ENCODE peak calls at places on chromosomes 5 and 9, in six cellular contexts. N is CD8-positive, alpha-beta memory T cell; J is GM23248; C is HCT116; M is K562; H is tibial nerve. V is an unnamed sample.

GRCh38 chr9:93252781-93253530 is 69.0 kb downstream of the WNK2 start:
- DNase-seq in J (no peak), H (no peak), N (no peak), M (no peak), C (no peak), V (no peak)

GRCh38 chr5:170238456-170238855 is 5.7 kb downstream of the C5orf58 start:
- DNase-seq in J (no peak), M (no peak), H (no peak), C (no peak), N (no peak), V (no peak)

GRCh38 chr9:135372036-135372435 is 107.5 kb upstream of the PPP1R26 start:
- DNase-seq in J (no peak), N (no peak), H (no peak), C (no peak), M (no peak), V (no peak)

GRCh38 chr5:32505718-32506117 is 61.2 kb upstream of the ZFR start:
- DNase-seq in N (no peak), J (peak; percentile 73), M (no peak), H (no peak), C (no peak), V (peak; percentile 11)

GRCh38 chr5:90957906-90958305 is 399.3 kb downstream of the ADGRV1 start:
- DNase-seq in N (no peak), M (no peak), H (no peak), J (no peak), C (no peak), V (no peak)

GRCh38 chr5:15266265-15266664 is 233.7 kb upstream of the FBXL7 start:
- DNase-seq in C (no peak), M (no peak), J (no peak), H (no peak), N (no peak), V (no peak)

GRCh38 chr5:135718151-135718550 is 116.3 kb upstream of the SLC25A48 start:
- DNase-seq in N (no peak), J (peak; percentile 80), C (peak; percentile 8), H (no peak), M (no peak), V (no peak)

GRCh38 chr5:178232124-178232919 is at the start of gene PHYKPL:
- DNase-seq in C (peak; percentile 44), H (peak; percentile 35), M (peak; percentile 92), N (peak; percentile 62), J (peak; percentile 88), V (peak; percentile 68)

GRCh38 chr5:96024683-96025475 is 63.2 kb upstream of the ELL2 start:
- DNase-seq in C (no peak), N (no peak), M (no peak), J (no peak), H (no peak), V (no peak)

GRCh38 chr5:113118765-113119164 is 142.2 kb downstream of the DCP2 start:
- DNase-seq in C (no peak), M (no peak), H (no peak), N (no peak), J (no peak), V (no peak)
- H3K4me1 ChIP-seq in C (no peaks in the 10 kb centered on the region), M (no peaks in the 10 kb centered on the region), H (no peaks in the 10 kb centered on the region), N (no peaks in the 10 kb centered on the region), J (peaks cover 28% of the 10 kb centered on the region), V (no peaks in the 10 kb centered on the region)

GRCh38 chr5:143592648-143593047 is 189.2 kb upstream of the NR3C1 start:
- DNase-seq in N (no peak), M (no peak), J (peak; percentile 48), H (no peak), C (no peak), V (peak; percentile 17)
- H3K4me1 ChIP-seq in N (no peaks in the 10 kb centered on the region), M (peaks cover 8% of the 10 kb centered on the region), J (peaks cover 19% of the 10 kb centered on the region), H (no peaks in the 10 kb centered on the region), C (peaks cover 24% of the 10 kb centered on the region), V (peaks cover 4% of the 10 kb centered on the region)

DNA sequence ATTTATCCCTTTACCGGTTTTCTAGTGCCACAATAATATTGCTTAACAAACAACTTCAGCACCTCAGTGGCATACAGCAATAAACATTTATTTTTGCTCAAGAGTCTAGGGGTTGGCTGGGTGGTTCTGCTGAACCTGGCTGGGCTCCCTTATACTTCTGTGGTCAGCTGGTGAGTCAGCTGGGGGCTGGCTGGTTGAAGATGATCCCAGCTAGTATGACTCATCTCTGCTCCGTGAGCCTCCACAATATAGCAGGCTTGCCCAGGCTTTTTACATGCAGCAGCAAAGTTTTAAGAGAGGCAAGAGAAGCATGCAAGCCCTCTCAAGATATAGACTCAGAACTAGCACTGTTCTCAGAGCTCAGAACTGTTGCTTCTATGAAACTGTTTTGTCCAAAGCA is 523.5 kb upstream of the CLINT1 start:
- DNase-seq in J (peak; percentile 99), M (no peak), H (peak; percentile 42), N (no peak), C (peak; percentile 29), V (peak; percentile 1)
- H3K4me1 ChIP-seq in J (peaks cover 43% of the 10 kb centered on the region), M (no peaks in the 10 kb centered on the region), H (no peaks in the 10 kb centered on the region), N (no peaks in the 10 kb centered on the region), C (no peaks in the 10 kb centered on the region), V (no peaks in the 10 kb centered on the region)

GRCh38 chr5:106376522-106376921 is 1294.2 kb downstream of the EFNA5 start:
- DNase-seq in N (no peak), M (no peak), J (peak; percentile 2), H (no peak), C (no peak), V (no peak)

GRCh38 chr5:106374956-106375355 is 1295.8 kb downstream of the EFNA5 start:
- DNase-seq in N (no peak), C (no peak), J (no peak), M (no peak), H (no peak), V (no peak)

GRCh38 chr5:106386287-106386686 is 1284.5 kb downstream of the EFNA5 start:
- DNase-seq in C (no peak), J (no peak), H (no peak), M (no peak), N (no peak), V (no peak)

DNA sequence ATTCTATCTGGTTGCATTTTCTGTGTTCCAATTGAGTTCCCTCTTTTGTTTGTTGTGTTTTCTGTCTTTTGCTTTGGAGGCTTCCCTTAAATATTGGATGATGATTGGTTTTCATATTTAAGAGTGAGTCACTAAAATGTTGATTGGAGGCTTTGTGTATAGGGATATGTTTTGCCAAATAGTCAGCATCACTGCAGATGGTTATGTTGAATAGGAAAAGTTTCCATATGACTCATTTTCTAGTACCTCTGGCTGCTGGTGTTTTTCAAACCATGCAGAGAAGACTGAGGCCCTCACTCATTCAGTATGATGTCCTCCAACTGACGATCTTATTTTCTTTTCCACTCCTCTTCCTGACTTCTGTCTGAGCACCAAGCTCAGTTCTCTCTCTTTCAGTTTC is 1290.0 kb downstream of the EFNA5 start:
- DNase-seq in J (peak; percentile 25), N (no peak), H (no peak), M (no peak), C (no peak), V (no peak)
- H3K4me1 ChIP-seq in J (no peaks in the 10 kb centered on the region), N (no peaks in the 10 kb centered on the region), H (no peaks in the 10 kb centered on the region), M (no peaks in the 10 kb centered on the region), C (no peaks in the 10 kb centered on the region), V (no peaks in the 10 kb centered on the region)

DNA sequence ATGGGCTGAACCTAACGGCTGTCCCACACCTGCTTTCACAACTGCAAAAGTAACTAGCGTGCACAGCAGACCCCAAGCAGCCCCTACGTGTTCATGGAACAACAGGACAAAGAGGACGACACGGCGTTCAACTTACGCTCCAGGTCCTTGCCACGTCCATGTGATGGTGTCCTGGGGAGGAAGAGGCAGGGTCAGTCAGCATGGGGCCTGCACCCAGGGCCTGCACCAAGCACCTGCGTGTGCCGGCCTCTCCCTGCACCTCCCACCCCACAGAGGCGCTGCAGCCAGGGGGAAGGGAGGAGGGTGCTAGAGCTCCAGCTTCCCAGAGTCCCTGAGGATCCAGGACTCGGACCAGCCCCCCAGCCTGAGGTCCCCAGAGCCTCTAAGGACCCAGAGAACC is 35.6 kb upstream of the SLC6A3 start:
- DNase-seq in C (no peak), M (no peak), H (no peak), J (no peak), N (no peak), V (no peak)
- H3K4me1 ChIP-seq in C (no peaks in the 10 kb centered on the region), M (no peaks in the 10 kb centered on the region), H (no peaks in the 10 kb centered on the region), J (no peaks in the 10 kb centered on the region), N (no peaks in the 10 kb centered on the region), V (no peaks in the 10 kb centered on the region)

V was measured in A673.